ENCODE peak calls at places on chromosome 7, in seven cellular contexts. I is osteocyte; C is omental fat pad; R is NB4; T is CD4-positive, CD25-positive, alpha-beta regulatory T cell; V is HAP-1; D is fibroblast of pulmonary artery. Q is an unnamed sample.

GRCh38 chr7:36564500-36564899 is 159.8 kb downstream of the AOAH start:
- DNase-seq in D (no peak), T (no peak), I (no peak), R (no peak), V (no peak), C (no peak), Q (no peak)

GRCh38 chr7:67955061-67955460 is 958.4 kb downstream of the TYW1 start:
- DNase-seq in D (no peak), I (no peak), T (no peak), V (no peak), R (no peak), C (no peak), Q (no peak)

GRCh38 chr7:33038639-33039038 is 23.9 kb downstream of the NT5C3A start:
- DNase-seq in I (no peak), V (no peak), R (no peak), C (no peak), T (no peak), D (no peak), Q (no peak)

GRCh38 chr7:74002474-74003017 is 25.4 kb upstream of the ELN start:
- DNase-seq in C (no peak), I (no peak), V (no peak), D (peak), T (peak), R (peak), Q (peak)

GRCh38 chr7:132116369-132116768 is 459.9 kb downstream of the PLXNA4 start:
- DNase-seq in C (no peak), V (no peak), D (no peak), T (no peak), I (no peak), R (no peak), Q (no peak)

GRCh38 chr7:24741691-24742639 is 15.3 kb downstream of the GSDME start:
- DNase-seq in D (peak), T (no peak), C (no peak), R (no peak), I (peak), V (no peak), Q (peak)

GRCh38 chr7:47809387-47809786 is 138.9 kb downstream of the PKD1L1 start:
- DNase-seq in R (no peak), I (no peak), T (no peak), D (no peak), V (no peak), C (no peak), Q (no peak)

GRCh38 chr7:80298201-80298600 is 163.6 kb downstream of the GNAI1 start:
- DNase-seq in R (no peak), T (no peak), D (peak), C (no peak), V (no peak), I (no peak), Q (peak)

GRCh38 chr7:149644754-149645153 is 128.6 kb downstream of the ZNF467 start:
- DNase-seq in C (no peak), V (no peak), T (no peak), D (no peak), I (no peak), R (no peak), Q (no peak)

GRCh38 chr7:130272456-130273080 is 5.9 kb downstream of the CPA2 start:
- DNase-seq in I (no peak), V (peak), R (peak), D (no peak), C (no peak), T (no peak), Q (no peak)

GRCh38 chr7:140605337-140605736 is 35.3 kb downstream of the DENND2A start:
- DNase-seq in R (no peak), D (no peak), I (no peak), V (no peak), T (no peak), C (no peak), Q (no peak)

GRCh38 chr7:22250390-22250789 is 106.6 kb downstream of the RAPGEF5 start:
- DNase-seq in D (no peak), T (no peak), V (no peak), R (no peak), I (no peak), C (no peak), Q (no peak)

GRCh38 chr7:112467867-112468266 is 12.9 kb upstream of the LSMEM1 start:
- DNase-seq in V (no peak), D (no peak), C (no peak), I (no peak), R (no peak), T (no peak), Q (no peak)

GRCh38 chr7:74343281-74344127 is 54.3 kb downstream of the CLIP2 start:
- DNase-seq in C (no peak), V (no peak), R (peak), I (no peak), D (peak), T (no peak), Q (peak)

GRCh38 chr7:1340640-1341360 is 108.1 kb downstream of the UNCX start:
- DNase-seq in V (no peak), T (no peak), I (no peak), C (no peak), R (no peak), D (no peak), Q (no peak)

GRCh38 chr7:129502708-129503685 is 666 bp downstream of the SMKR1 start:
- DNase-seq in I (peak), C (no peak), R (peak), D (no peak), V (no peak), T (no peak), Q (no peak)

GRCh38 chr7:127751062-127751722 is 99.2 kb downstream of the SND1 start:
- DNase-seq in T (no peak), V (no peak), C (no peak), R (peak), D (peak), I (no peak), Q (peak)

GRCh38 chr7:44101966-44102845 is 1.9 kb upstream of the AEBP1 start:
- DNase-seq in D (peak), C (no peak), T (no peak), V (no peak), R (no peak), I (no peak), Q (peak)

GRCh38 chr7:65251851-65252620 is 121.6 kb upstream of the ZNF92 start:
- DNase-seq in T (peak), D (peak), I (peak), C (no peak), R (peak), V (peak), Q (peak)

GRCh38 chr7:117941138-117941810 is 68.0 kb upstream of the CTTNBP2 start:
- DNase-seq in D (no peak), C (no peak), R (no peak), T (no peak), I (no peak), V (no peak), Q (peak)

GRCh38 chr7:16636533-16637173 is 8.9 kb downstream of the ANKMY2 start:
- DNase-seq in V (no peak), R (no peak), C (no peak), I (no peak), T (no peak), D (no peak), Q (peak)

GRCh38 chr7:127347567-127348246 is 44.8 kb downstream of the ZNF800 start:
- DNase-seq in R (peak), V (peak), I (peak), T (peak), C (no peak), D (peak), Q (peak)

GRCh38 chr7:102101926-102102325 is 184.7 kb upstream of the SH2B2 start:
- DNase-seq in T (no peak), I (peak), V (no peak), C (no peak), R (no peak), D (no peak), Q (no peak)

GRCh38 chr7:33054261-33054964 is 8.2 kb downstream of the NT5C3A start:
- DNase-seq in T (peak), C (no peak), V (no peak), I (no peak), D (peak), R (peak), Q (no peak)

GRCh38 chr7:27714831-27715444 is 25.0 kb upstream of the TAX1BP1 start:
- DNase-seq in D (peak), T (no peak), R (no peak), V (no peak), I (no peak), C (no peak), Q (peak)

GRCh38 chr7:151320263-151320845 is 21.3 kb upstream of the NUB1 start:
- DNase-seq in R (no peak), I (peak), D (no peak), V (no peak), C (no peak), T (no peak), Q (no peak)

GRCh38 chr7:143901360-143901709 is 641 bp downstream of the TCAF1 start:
- DNase-seq in I (no peak), R (no peak), T (no peak), V (peak), D (peak), C (no peak), Q (peak)

GRCh38 chr7:7321681-7322080 is 139.3 kb downstream of the C1GALT1 start:
- DNase-seq in D (peak), C (no peak), V (no peak), R (no peak), I (no peak), T (no peak), Q (no peak)

GRCh38 chr7:47636111-47636692 is 54.3 kb upstream of the TNS3 start:
- DNase-seq in C (no peak), R (no peak), T (no peak), V (no peak), I (no peak), D (no peak), Q (no peak)

GRCh38 chr7:55488804-55489340 is 83.4 kb downstream of the VOPP1 start:
- DNase-seq in T (no peak), V (no peak), R (no peak), I (no peak), D (no peak), C (no peak), Q (no peak)

GRCh38 chr7:84204655-84205054 is 10.1 kb upstream of the SEMA3A start:
- DNase-seq in I (no peak), R (peak), T (no peak), D (no peak), V (no peak), C (no peak), Q (peak)

GRCh38 chr7:117588352-117588794 is 108.5 kb downstream of the CFTR start:
- DNase-seq in V (no peak), D (peak), T (no peak), C (no peak), R (no peak), I (no peak), Q (peak)

Q was measured in fibroblast of lung.